ENCODE peak calls at places on chromosomes 6 and 20, in four cellular contexts. R, Q, V and A are unnamed samples.
A peak's percentile ranks its signal among the peaks of the same experiment; 100 is the strongest.

GRCh38 chr6:25017932-25018581 is 82.3 kb upstream of the RIPOR2 start:
- DNase-seq in Q (peak; percentile 26), R (peak; percentile 65), V (no peak), A (no peak)

GRCh38 chr6:1088441-1089001 is 223.4 kb upstream of the FOXQ1 start:
- DNase-seq in R (no peak), Q (no peak), V (no peak), A (no peak)

GRCh38 chr6:134288538-134289203 is 29.2 kb downstream of the SGK1 start:
- DNase-seq in V (no peak), R (peak; percentile 94), Q (no peak), A (no peak)

GRCh38 chr6:47483516-47483852 is 5.9 kb downstream of the CD2AP start:
- DNase-seq in V (no peak), Q (no peak), R (no peak), A (no peak)

GRCh38 chr6:44925100-44925739 is 402.9 kb upstream of the RUNX2 start:
- DNase-seq in Q (peak; percentile 27), V (peak; percentile 13), R (peak; percentile 5), A (peak; percentile 27)

GRCh38 chr6:162819284-162819683 is 91.5 kb downstream of the PACRG start:
- DNase-seq in V (no peak), Q (no peak), R (no peak), A (no peak)

GRCh38 chr6:27091661-27092315 is 155.7 kb upstream of the PRSS16 start:
- DNase-seq in V (peak; percentile 54), Q (peak; percentile 59), R (peak; percentile 95), A (peak; percentile 65)

GRCh38 chr20:4929686-4930397 is 71.5 kb downstream of the SLC23A2 start:
- DNase-seq in V (no peak), R (peak; percentile 37), Q (no peak), A (no peak)

GRCh38 chr20:25623736-25624499 is at the start of gene NANP:
- DNase-seq in Q (peak; percentile 87), R (peak; percentile 98), V (peak; percentile 86), A (peak; percentile 97)

GRCh38 chr6:26532699-26533523 is 5.3 kb upstream of the HMGN4 start:
- DNase-seq in R (peak; percentile 89), V (peak; percentile 99), Q (peak; percentile 74), A (peak; percentile 74)

GRCh38 chr6:28742668-28743270 is 181.0 kb downstream of the TRIM27 start:
- DNase-seq in Q (peak; percentile 44), V (no peak), R (peak; percentile 72), A (no peak)

GRCh38 chr6:35359744-35360348 is 17.5 kb downstream of the PPARD start:
- DNase-seq in Q (no peak), R (peak; percentile 79), V (no peak), A (no peak)

GRCh38 chr6:45655630-45656422 is 278.1 kb upstream of the SUPT3H start:
- DNase-seq in Q (no peak), R (peak; percentile 99), V (no peak), A (no peak)

GRCh38 chr6:146498309-146498708 is 45.3 kb upstream of the RAB32 start:
- DNase-seq in R (no peak), V (no peak), Q (no peak), A (no peak)

GRCh38 chr6:137571854-137572253 is 77.7 kb upstream of the OLIG3 start:
- DNase-seq in V (no peak), Q (peak; percentile 61), R (peak; percentile 13), A (peak; percentile 13)

GRCh38 chr6:33750244-33750991 is 3.7 kb upstream of the IP6K3 start:
- DNase-seq in V (no peak), Q (no peak), R (no peak), A (no peak)

GRCh38 chr20:19757973-19758887 is at the start of gene RIN2:
- DNase-seq in V (no peak), R (peak; percentile 87), Q (peak; percentile 7), A (peak; percentile 98)

GRCh38 chr6:31718294-31718693 is 3.1 kb downstream of the LY6G6D start:
- DNase-seq in R (no peak), V (no peak), Q (no peak), A (no peak)

GRCh38 chr6:42898891-42899361 is 16.9 kb upstream of the PTCRA start:
- DNase-seq in V (no peak), Q (peak; percentile 64), R (peak; percentile 63), A (peak; percentile 36)

GRCh38 chr6:109389650-109390274 is 7.5 kb upstream of the CD164 start:
- DNase-seq in V (no peak), Q (no peak), R (peak; percentile 41), A (no peak)

GRCh38 chr6:167350731-167351655 is 26.1 kb downstream of the TTLL2 start:
- DNase-seq in V (peak; percentile 11), Q (peak; percentile 72), R (no peak), A (peak; percentile 80)

DNA sequence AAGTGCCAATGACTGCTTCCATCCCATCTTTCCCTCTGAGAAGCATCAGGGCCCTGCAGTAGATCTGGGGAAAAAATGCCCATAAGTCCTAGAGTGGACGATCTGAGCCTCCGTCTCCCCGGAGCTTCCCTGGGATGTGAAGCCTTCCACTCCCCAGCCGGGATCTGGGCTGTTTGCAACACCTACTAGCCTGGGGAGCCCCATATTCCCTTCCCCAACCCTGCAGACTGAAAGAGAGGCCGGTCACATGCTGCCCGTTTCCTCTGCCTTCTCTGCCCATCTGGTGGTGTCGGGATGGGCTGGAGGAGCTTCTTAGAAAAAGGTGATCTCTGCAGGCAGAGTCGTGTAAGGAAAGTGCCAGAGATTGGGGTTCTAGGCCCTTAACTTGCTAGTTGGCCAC is 1.1 kb downstream of the SNPH start:
- DNase-seq in V (no peak), Q (no peak), R (no peak), A (no peak)
- H3K9ac ChIP-seq in V (no peak overlapping the region), Q (peak overlapping the region; percentile 33), R (peak overlapping the region; percentile 42), A (peak overlapping the region; percentile 57)

GRCh38 chr6:23518294-23518693 is 607.7 kb upstream of the NRSN1 start:
- DNase-seq in R (no peak), V (no peak), Q (no peak), A (no peak)
- TF ChIP-seq RAD21 in R (no peak), V (no peak), Q (no peak), A (no peak)

GRCh38 chr20:13865825-13866351 is 81.1 kb downstream of the NDUFAF5 start:
- DNase-seq in V (no peak), R (no peak), Q (no peak), A (no peak)
- TF ChIP-seq RCOR1 in V (no peak), R (no peak), Q (no peak), A (no peak)

GRCh38 chr20:37303637-37304036 is 14.2 kb downstream of the MANBAL start:
- DNase-seq in R (no peak), V (no peak), Q (no peak), A (no peak)
- H3K9ac ChIP-seq in R (no peak overlapping the region), V (no peak overlapping the region), Q (no peak overlapping the region), A (no peak overlapping the region)

DNA sequence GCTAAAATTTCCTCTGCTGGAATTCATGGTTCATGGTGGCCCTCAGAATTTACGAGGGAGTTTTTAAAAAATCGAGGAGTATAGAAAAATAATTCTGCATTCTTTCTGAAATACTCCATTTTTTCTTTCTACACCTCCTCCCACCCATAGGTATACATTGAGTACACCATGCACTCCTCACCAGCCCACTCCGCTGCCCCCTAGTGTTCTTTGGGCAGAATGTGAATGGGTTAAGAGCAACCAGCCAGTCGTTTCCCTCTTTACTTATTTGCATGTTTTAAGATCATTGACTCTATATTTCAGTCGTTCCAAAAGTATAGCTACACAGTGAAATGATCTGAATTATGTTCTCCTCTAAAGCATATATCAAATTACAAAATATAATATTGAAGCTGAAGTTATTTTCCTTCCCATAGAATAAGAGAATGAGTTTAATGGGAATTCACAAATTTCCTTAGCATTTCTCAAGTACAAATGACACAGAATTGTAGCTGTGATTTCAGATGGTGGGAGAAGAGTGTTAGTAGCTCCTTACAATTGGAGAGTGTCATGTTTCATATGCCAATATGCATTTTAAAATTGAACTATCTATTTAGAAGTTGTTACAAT is 977.7 kb upstream of the SLC35B3 start:
- DNase-seq in V (no peak), R (no peak), Q (peak; percentile 17), A (peak; percentile 35)
- TF ChIP-seq RAD21 in V (peak; percentile 65), R (peak; percentile 37), Q (peak; percentile 30), A (peak; percentile 60)

DNA sequence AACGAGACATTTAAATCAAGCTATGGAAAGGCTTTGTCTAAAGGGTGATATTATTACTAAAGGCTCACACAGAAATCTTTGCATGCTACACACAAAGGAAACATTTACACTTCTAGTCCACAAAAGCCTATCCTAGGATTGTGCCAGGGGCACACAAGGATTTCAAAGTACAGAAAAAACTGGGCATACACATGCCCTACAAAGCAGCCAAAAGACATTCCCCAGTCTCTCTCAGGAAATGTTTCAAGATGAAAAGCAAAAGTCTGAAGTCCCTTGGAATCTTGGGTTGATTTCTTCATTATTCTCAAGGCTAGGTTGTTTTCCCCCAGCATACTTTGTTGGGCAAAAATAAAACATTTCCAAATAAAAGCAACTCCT is 1.7 kb downstream of the AKIRIN2 start:
- DNase-seq in Q (no peak), R (no peak), V (no peak), A (no peak)
- TF ChIP-seq RCOR1 in Q (no peak), R (no peak), V (no peak), A (no peak)

GRCh38 chr20:52905235-52905634 is 66.9 kb upstream of the TSHZ2 start:
- DNase-seq in R (no peak), V (no peak), Q (no peak), A (no peak)
- H3K9ac ChIP-seq in R (no peak overlapping the region), V (no peak overlapping the region), Q (no peak overlapping the region), A (no peak overlapping the region)

GRCh38 chr20:47296950-47297349 is 59.5 kb downstream of the ZMYND8 start:
- DNase-seq in R (no peak), Q (no peak), V (no peak), A (no peak)
- TF ChIP-seq RAD21 in R (peak; percentile 25), Q (peak; percentile 68), V (peak; percentile 24), A (peak; percentile 56)

DNA sequence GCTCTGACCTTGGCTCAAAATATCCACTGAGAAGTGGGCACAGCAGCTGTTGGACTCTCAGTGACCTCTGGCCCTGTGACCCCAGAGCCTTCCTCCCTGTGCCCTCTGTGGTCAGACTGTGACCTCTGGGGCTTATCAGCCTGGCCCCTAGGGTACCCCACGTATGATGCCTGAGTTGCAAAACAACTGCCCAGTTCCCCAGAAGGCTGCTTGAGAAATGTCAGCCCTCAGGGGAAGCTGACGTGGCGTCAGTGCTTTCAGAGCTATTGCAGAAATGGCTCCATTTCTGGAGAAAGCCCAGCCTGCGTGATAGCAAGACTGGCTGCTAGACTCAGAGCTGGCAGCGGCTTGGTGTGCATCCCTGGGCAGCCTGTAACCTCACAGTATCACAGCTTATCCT is 31.5 kb upstream of the TGM2 start:
- DNase-seq in Q (peak; percentile 53), R (peak; percentile 80), V (no peak), A (no peak)
- TF ChIP-seq RCOR1 in Q (peak; percentile 68), R (peak; percentile 29), V (no peak), A (no peak)